ENCODE peak calls at places on chromosomes 11 and 22, in six cellular contexts. B is fibroblast of lung, S is A673, P is psoas muscle, T is A549, W is ovary. D is an unnamed sample.

GRCh38 chr11:127106142-127106541 is 105.6 kb upstream of the KIRREL3 start:
- DNase-seq in B (no peak), S (peak; percentile 59), P (no peak), T (no peak), W (no peak), D (no peak)

GRCh38 chr11:30329150-30329940 is 6.4 kb downstream of the ARL14EP start:
- DNase-seq in B (no peak), S (no peak), P (no peak), T (no peak), W (no peak), D (no peak)

GRCh38 chr11:36376888-36377758 is 81.0 kb downstream of the PRR5L start:
- DNase-seq in B (no peak), S (peak; percentile 91), P (peak; percentile 78), T (peak; percentile 56), W (peak; percentile 78), D (peak; percentile 28)

GRCh38 chr11:34640050-34640971 is 19.4 kb downstream of the EHF start:
- DNase-seq in B (peak; percentile 80), S (no peak), P (no peak), T (peak; percentile 98), W (no peak), D (no peak)

GRCh38 chr11:48005133-48005532 is 24.8 kb downstream of the PTPRJ start:
- DNase-seq in B (peak; percentile 47), S (no peak), P (no peak), T (no peak), W (no peak), D (no peak)

GRCh38 chr11:12090761-12091261 is 19.6 kb upstream of the MICAL2 start:
- DNase-seq in B (no peak), S (no peak), P (no peak), T (peak; percentile 46), W (no peak), D (no peak)

GRCh38 chr11:14902650-14903350 is 10.8 kb upstream of the CYP2R1 start:
- DNase-seq in B (peak; percentile 80), S (peak; percentile 25), P (no peak), T (no peak), W (no peak), D (no peak)

GRCh38 chr22:40345801-40346177 is 511 bp upstream of the ADSL start:
- DNase-seq in B (no peak), S (peak; percentile 75), P (peak; percentile 60), T (no peak), W (no peak), D (peak; percentile 27)

GRCh38 chr11:119262668-119263351 is 54.1 kb downstream of the MCAM start:
- DNase-seq in B (peak; percentile 28), S (peak; percentile 29), P (no peak), T (no peak), W (no peak), D (no peak)

GRCh38 chr11:62468577-62468976 is 49.7 kb downstream of the SCGB1A1 start:
- DNase-seq in B (no peak), S (no peak), P (no peak), T (no peak), W (no peak), D (no peak)

GRCh38 chr11:40513281-40513680 is 946.2 kb downstream of the LRRC4C start:
- DNase-seq in B (no peak), S (no peak), P (no peak), T (no peak), W (no peak), D (no peak)

GRCh38 chr11:30358569-30358968 is 35.7 kb downstream of the ARL14EP start:
- DNase-seq in B (no peak), S (no peak), P (no peak), T (no peak), W (no peak), D (no peak)

GRCh38 chr11:83249972-83250593 is 36.1 kb downstream of the CCDC90B start:
- DNase-seq in B (peak; percentile 75), S (peak; percentile 68), P (no peak), T (peak; percentile 58), W (no peak), D (no peak)

GRCh38 chr11:88689548-88690240 is 352.2 kb upstream of the CTSC start:
- DNase-seq in B (no peak), S (no peak), P (no peak), T (no peak), W (no peak), D (no peak)

GRCh38 chr11:117816846-117817212 is 7.7 kb downstream of the FXYD2 start:
- DNase-seq in B (no peak), S (no peak), P (peak; percentile 52), T (no peak), W (no peak), D (no peak)

GRCh38 chr11:75105462-75105925 is 8.8 kb upstream of the OR2AT4 start:
- DNase-seq in B (no peak), S (peak; percentile 87), P (no peak), T (peak; percentile 54), W (no peak), D (no peak)

GRCh38 chr11:33319965-33320813 is 63.0 kb downstream of the HIPK3 start:
- DNase-seq in B (no peak), S (no peak), P (no peak), T (no peak), W (no peak), D (no peak)

GRCh38 chr22:45083659-45084305 is 74.0 kb upstream of the PHF21B start:
- DNase-seq in B (peak; percentile 43), S (peak; percentile 20), P (no peak), T (peak; percentile 18), W (no peak), D (no peak)

GRCh38 chr22:41367680-41368542 is 13.8 kb upstream of the TEF start:
- DNase-seq in B (no peak), S (no peak), P (no peak), T (no peak), W (peak; percentile 74), D (no peak)

GRCh38 chr11:18093946-18094345 is 11.9 kb downstream of the SAAL1 start:
- DNase-seq in B (no peak), S (no peak), P (no peak), T (no peak), W (no peak), D (no peak)

GRCh38 chr11:17687946-17688670 is 31.3 kb upstream of the MYOD1 start:
- DNase-seq in B (no peak), S (no peak), P (peak; percentile 93), T (no peak), W (no peak), D (no peak)

GRCh38 chr11:83720675-83721074 is 434.5 kb upstream of the CCDC90B start:
- DNase-seq in B (no peak), S (peak; percentile 81), P (no peak), T (no peak), W (no peak), D (no peak)

GRCh38 chr11:119476666-119477331 is 53.8 kb upstream of the THY1 start:
- DNase-seq in B (no peak), S (no peak), P (no peak), T (no peak), W (no peak), D (no peak)

GRCh38 chr11:36899796-36900195 is 301.8 kb upstream of the RAG2 start:
- DNase-seq in B (no peak), S (no peak), P (no peak), T (no peak), W (no peak), D (no peak)

GRCh38 chr11:88411265-88411664 is 73.7 kb upstream of the CTSC start:
- DNase-seq in B (peak; percentile 84), S (peak; percentile 39), P (no peak), T (no peak), W (no peak), D (no peak)

GRCh38 chr11:29448246-29448877 is 568.5 kb downstream of the KCNA4 start:
- DNase-seq in B (peak; percentile 5), S (peak; percentile 44), P (no peak), T (peak; percentile 22), W (no peak), D (no peak)

GRCh38 chr11:60625262-60625661 is 74.2 kb upstream of the MS4A8 start:
- DNase-seq in B (peak; percentile 28), S (peak; percentile 85), P (no peak), T (peak; percentile 24), W (no peak), D (no peak)

GRCh38 chr22:50473855-50474671 is 772 bp downstream of the SBF1 start:
- DNase-seq in B (peak; percentile 55), S (no peak), P (no peak), T (no peak), W (peak; percentile 60), D (no peak)

GRCh38 chr11:122663764-122664163 is 8.2 kb downstream of the UBASH3B start:
- DNase-seq in B (no peak), S (no peak), P (no peak), T (no peak), W (no peak), D (no peak)

GRCh38 chr11:46333129-46333947 is 13.9 kb upstream of the DGKZ start:
- DNase-seq in B (no peak), S (peak; percentile 64), P (no peak), T (no peak), W (no peak), D (no peak)

GRCh38 chr22:25940479-25940878 is 198.5 kb downstream of the MYO18B start:
- DNase-seq in B (no peak), S (no peak), P (no peak), T (no peak), W (no peak), D (no peak)

GRCh38 chr11:75796091-75796435 is 18.9 kb upstream of the UVRAG start:
- DNase-seq in B (no peak), S (no peak), P (no peak), T (no peak), W (no peak), D (no peak)

GRCh38 chr11:109854696-109855095 is 238.5 kb upstream of the ZC3H12C start:
- DNase-seq in B (no peak), S (no peak), P (no peak), T (no peak), W (no peak), D (no peak)

GRCh38 chr11:210122-210802 is 2.8 kb downstream of the RIC8A start:
- DNase-seq in B (peak; percentile 40), S (peak; percentile 18), P (peak; percentile 38), T (peak; percentile 50), W (no peak), D (no peak)

GRCh38 chr22:40753114-40753513 is 66.0 kb downstream of the SLC25A17 start:
- DNase-seq in B (no peak), S (no peak), P (no peak), T (no peak), W (no peak), D (no peak)

GRCh38 chr22:47209077-47209514 is 446.6 kb downstream of the TBC1D22A start:
- DNase-seq in B (peak; percentile 34), S (no peak), P (peak; percentile 29), T (no peak), W (peak; percentile 19), D (no peak)
- H3K9me3 ChIP-seq in B (no peaks in the 10 kb centered on the region), S (no peaks in the 10 kb centered on the region), P (no peaks in the 10 kb centered on the region), T (no peaks in the 10 kb centered on the region), W (no peaks in the 10 kb centered on the region), D (no peaks in the 10 kb centered on the region)

GRCh38 chr22:30057375-30057774 is 22.9 kb upstream of the HORMAD2 start:
- DNase-seq in B (no peak), S (no peak), P (no peak), T (no peak), W (no peak), D (no peak)
- H3K9me3 ChIP-seq in B (no peaks in the 10 kb centered on the region), S (no peaks in the 10 kb centered on the region), P (peaks cover 6% of the 10 kb centered on the region), T (peaks cover 4% of the 10 kb centered on the region), W (peaks cover 6% of the 10 kb centered on the region), D (peaks cover 3% of the 10 kb centered on the region)

GRCh38 chr11:59119826-59120225 is 12.8 kb downstream of the FAM111B start:
- DNase-seq in B (no peak), S (no peak), P (no peak), T (no peak), W (no peak), D (no peak)
- H3K9me3 ChIP-seq in B (no peaks in the 10 kb centered on the region), S (peaks cover 32% of the 10 kb centered on the region), P (peaks cover 6% of the 10 kb centered on the region), T (peaks cover 25% of the 10 kb centered on the region), W (no peaks in the 10 kb centered on the region), D (peaks cover 3% of the 10 kb centered on the region)

GRCh38 chr22:48503035-48503625 is 1324.5 kb downstream of the BRD1 start:
- DNase-seq in B (no peak), S (no peak), P (peak; percentile 2), T (no peak), W (no peak), D (no peak)
- H3K9me3 ChIP-seq in B (no peaks in the 10 kb centered on the region), S (no peaks in the 10 kb centered on the region), P (no peaks in the 10 kb centered on the region), T (no peaks in the 10 kb centered on the region), W (no peaks in the 10 kb centered on the region), D (no peaks in the 10 kb centered on the region)